ENCODE peak calls at places on chromosomes 13 and 19, in five cellular contexts. W is H1, D is GM23338, V is fibroblast of lung, X is endothelial cell of umbilical vein. U is an unnamed sample.

GRCh38 chr19:4371209-4371897 is 28.0 kb downstream of the MPND start:
- DNase-seq in W (no peak), D (no peak), V (no peak), X (no peak), U (no peak)

GRCh38 chr13:21355304-21355703 is 103.8 kb downstream of the ZDHHC20 start:
- DNase-seq in W (no peak), D (no peak), V (no peak), X (no peak), U (no peak)

GRCh38 chr13:28679628-28680027 is 20.7 kb downstream of the POMP start:
- DNase-seq in W (no peak), D (peak), V (peak), X (peak), U (no peak)

GRCh38 chr19:37999309-38000213 is 92.6 kb downstream of the SIPA1L3 start:
- DNase-seq in W (no peak), D (no peak), V (peak), X (peak), U (no peak)

GRCh38 chr19:55251296-55252081 is 7.3 kb downstream of the PPP6R1 start:
- DNase-seq in W (no peak), D (no peak), V (no peak), X (peak), U (no peak)

GRCh38 chr19:29872224-29872731 is 60.5 kb downstream of the CCNE1 start:
- DNase-seq in W (no peak), D (peak), V (peak), X (no peak), U (no peak)

GRCh38 chr13:73259061-73259908 is 200.5 kb downstream of the KLF5 start:
- DNase-seq in W (no peak), D (no peak), V (peak), X (no peak), U (no peak)

GRCh38 chr13:97261254-97262015 is 39.3 kb downstream of the MBNL2 start:
- DNase-seq in W (no peak), D (no peak), V (no peak), X (no peak), U (no peak)

GRCh38 chr19:10517760-10518443 is 655 bp upstream of the S1PR5 start:
- DNase-seq in W (no peak), D (peak), V (no peak), X (no peak), U (no peak)

GRCh38 chr13:36163809-36164308 is 32.7 kb upstream of the DCLK1 start:
- DNase-seq in W (no peak), D (peak), V (peak), X (no peak), U (no peak)

GRCh38 chr19:3710265-3710812 is 2.2 kb downstream of the TJP3 start:
- DNase-seq in W (no peak), D (peak), V (peak), X (no peak), U (no peak)

GRCh38 chr13:79423801-79424642 is 18.0 kb upstream of the RBM26 start:
- DNase-seq in W (no peak), D (peak), V (peak), X (peak), U (no peak)

GRCh38 chr19:11165486-11166030 is 10.0 kb upstream of the SPC24 start:
- DNase-seq in W (no peak), D (no peak), V (no peak), X (no peak), U (no peak)

GRCh38 chr13:73465629-73465974 is 406.8 kb downstream of the KLF5 start:
- DNase-seq in W (no peak), D (no peak), V (peak), X (no peak), U (no peak)

GRCh38 chr19:35870798-35871197 is 2.4 kb downstream of the APLP1 start:
- DNase-seq in W (no peak), D (peak), V (no peak), X (no peak), U (no peak)

GRCh38 chr19:39805120-39805519 is 26.5 kb downstream of the LEUTX start:
- DNase-seq in W (no peak), D (no peak), V (peak), X (no peak), U (no peak)

GRCh38 chr19:12721656-12722565 is 1.8 kb downstream of the TNPO2 start:
- DNase-seq in W (peak), D (peak), V (peak), X (peak), U (peak)

GRCh38 chr19:934865-935422 is 9.1 kb downstream of the ARID3A start:
- DNase-seq in W (no peak), D (no peak), V (peak), X (peak), U (no peak)

GRCh38 chr19:47618771-47619170 is 9.8 kb downstream of the BICRA start:
- DNase-seq in W (no peak), D (no peak), V (peak), X (no peak), U (no peak)

GRCh38 chr13:37495046-37495445 is 103.5 kb downstream of the POSTN start:
- DNase-seq in W (no peak), D (no peak), V (no peak), X (no peak), U (no peak)

GRCh38 chr19:10260141-10260584 is 8.1 kb downstream of the MRPL4 start:
- DNase-seq in W (no peak), D (no peak), V (no peak), X (no peak), U (no peak)

GRCh38 chr13:99067160-99067985 is 89.5 kb upstream of the DOCK9 start:
- DNase-seq in W (no peak), D (no peak), V (peak), X (no peak), U (no peak)

GRCh38 chr13:49629196-49629938 is 1.1 kb downstream of the ARL11 start:
- DNase-seq in W (no peak), D (no peak), V (no peak), X (peak), U (no peak)

GRCh38 chr19:47511681-47512080 is 3.2 kb downstream of the NAPA start:
- DNase-seq in W (no peak), D (no peak), V (no peak), X (no peak), U (no peak)

GRCh38 chr19:38284422-38284821 is 19.6 kb upstream of the C19orf33 start:
- DNase-seq in W (no peak), D (no peak), V (no peak), X (peak), U (no peak)

GRCh38 chr19:1219786-1220451 is 14.3 kb downstream of the STK11 start:
- DNase-seq in W (no peak), D (no peak), V (no peak), X (no peak), U (no peak)

GRCh38 chr19:54388001-54388802 is 23.5 kb upstream of the LAIR1 start:
- DNase-seq in W (no peak), D (peak), V (no peak), X (peak), U (peak)

GRCh38 chr13:76383671-76384461 is 502.3 kb downstream of the KCTD12 start:
- DNase-seq in W (no peak), D (no peak), V (peak), X (peak), U (no peak)

GRCh38 chr13:110493161-110493593 is 68.3 kb downstream of the RAB20 start:
- DNase-seq in W (no peak), D (no peak), V (no peak), X (no peak), U (no peak)
- H2AFZ ChIP-seq in W (no peak), D (no peak), V (no peak), X (no peak), U (no peak)

GRCh38 chr19:2478324-2478755 is 2.4 kb downstream of the GADD45B start:
- DNase-seq in W (no peak), D (peak), V (peak), X (peak), U (peak)
- TF ChIP-seq CTCF in W (peak), D (peak), V (peak), X (peak), U (peak)

GRCh38 chr19:48650974-48651681 is 5.1 kb upstream of the CA11 start:
- DNase-seq in W (no peak), D (no peak), V (no peak), X (no peak), U (no peak)
- H3K4me2 ChIP-seq in W (no peak), D (no peak), V (no peak), X (no peak), U (no peak)

GRCh38 chr13:108851660-108852059 is 222.2 kb downstream of the MYO16 start:
- DNase-seq in W (no peak), D (peak), V (no peak), X (no peak), U (no peak)
- H2AFZ ChIP-seq in W (peak), D (peak), V (no peak), X (no peak), U (no peak)

DNA sequence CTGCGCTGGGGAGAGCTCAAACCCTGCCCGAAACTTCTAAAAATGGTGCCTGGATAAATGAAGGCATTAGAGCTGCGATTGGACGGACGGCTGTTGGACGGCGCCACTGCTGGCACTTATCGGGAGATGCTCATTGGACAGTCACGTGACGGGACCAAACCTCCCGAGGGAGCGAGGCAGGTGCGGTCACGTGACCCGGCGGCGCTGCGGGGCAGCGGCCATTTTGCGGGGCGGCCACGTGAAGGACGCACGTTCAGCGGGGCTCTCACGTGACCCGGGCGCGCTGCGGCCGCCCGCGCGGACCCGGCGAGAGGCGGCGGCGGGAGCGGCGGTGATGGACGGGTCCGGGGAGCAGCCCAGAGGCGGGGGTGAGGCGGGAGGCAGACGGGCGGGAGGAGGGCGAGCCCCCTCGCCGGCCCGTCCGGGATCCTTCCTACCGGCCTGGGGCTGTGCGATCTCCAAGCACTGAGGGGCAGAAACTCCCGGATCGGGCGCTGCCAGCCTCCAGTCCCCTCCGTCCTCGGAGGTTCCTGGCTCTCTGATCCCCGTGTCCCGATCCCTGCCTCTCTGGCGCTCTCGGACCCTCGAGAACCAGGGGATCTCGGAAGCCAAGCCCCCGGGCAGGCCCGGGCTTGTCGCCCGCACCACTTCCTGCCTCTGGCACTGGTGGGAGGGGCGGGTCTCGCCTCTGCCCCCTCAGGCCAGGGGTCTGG is at the start of gene BAX:
- DNase-seq in W (peak), D (peak), V (peak), X (peak), U (peak)
- TF ChIP-seq CTCF in W (peak), D (no peak), V (no peak), X (no peak), U (peak)

GRCh38 chr19:8337728-8338127 is 5.3 kb downstream of the KANK3 start:
- DNase-seq in W (no peak), D (no peak), V (no peak), X (no peak), U (no peak)

GRCh38 chr19:8336665-8337064 is 6.4 kb downstream of the KANK3 start:
- DNase-seq in W (no peak), D (no peak), V (no peak), X (peak), U (no peak)

GRCh38 chr19:8334458-8335342 is 8.4 kb downstream of the KANK3 start:
- DNase-seq in W (no peak), D (peak), V (peak), X (peak), U (no peak)

GRCh38 chr19:8335343-8336071 is 7.6 kb downstream of the KANK3 start:
- DNase-seq in W (no peak), D (peak), V (no peak), X (no peak), U (no peak)

GRCh38 chr19:8336072-8336569 is 6.9 kb downstream of the KANK3 start:
- DNase-seq in W (no peak), D (peak), V (no peak), X (no peak), U (no peak)
- H3K4me2 ChIP-seq in W (peak), D (peak), V (no peak), X (no peak), U (no peak)

DNA sequence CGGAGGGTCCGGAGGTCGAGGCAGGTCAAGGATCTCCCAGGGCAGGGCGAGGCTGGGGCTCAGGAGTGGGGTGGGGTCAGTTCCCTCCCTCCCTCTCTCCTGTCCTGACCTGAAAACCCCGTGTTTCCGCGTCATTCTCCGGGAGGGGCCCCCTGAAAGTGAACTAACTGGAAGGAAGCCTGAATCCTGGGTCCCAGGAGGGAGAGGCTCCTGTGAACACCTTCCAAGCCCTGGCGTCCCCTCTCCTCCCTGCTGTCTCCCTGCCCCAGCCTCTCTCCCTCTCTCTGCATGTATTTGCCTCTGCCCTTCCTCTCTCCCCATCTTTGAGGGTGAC is 741 bp upstream of the CADM4 start:
- DNase-seq in W (no peak), D (peak), V (no peak), X (no peak), U (no peak)
- H2AFZ ChIP-seq in W (no peak), D (peak), V (no peak), X (peak), U (peak)

GRCh38 chr13:112587359-112587766 is 590 bp downstream of the TUBGCP3 start:
- DNase-seq in W (no peak), D (peak), V (peak), X (peak), U (peak)
- TF ChIP-seq CTCF in W (no peak), D (no peak), V (peak), X (peak), U (peak)

GRCh38 chr13:110317093-110317492 is 10.0 kb downstream of the COL4A2 start:
- DNase-seq in W (no peak), D (no peak), V (no peak), X (no peak), U (no peak)
- H3K4me2 ChIP-seq in W (no peak), D (no peak), V (no peak), X (no peak), U (no peak)

U was measured in DND-41.